ENCODE peak calls at places on chromosomes 12 and 14, in six cellular contexts. S is BE2C, L is breast epithelium, U is PC-9, P is heart left ventricle, F is GM23248. G is an unnamed sample. For H3K27me3, the result is how much of the 10 kb centered on the place peaks cover.

GRCh38 chr12:79327465-79327864 is 363.3 kb downstream of the PAWR start:
- DNase-seq in S (no peak), L (no peak), U (no peak), P (no peak), F (no peak), G (no peak)

GRCh38 chr12:111953455-111953854 is 59.5 kb downstream of the TMEM116 start:
- DNase-seq in S (no peak), L (no peak), U (no peak), P (no peak), F (no peak), G (no peak)

GRCh38 chr12:106840217-106840616 is 65.7 kb downstream of the RIC8B start:
- DNase-seq in S (no peak), L (no peak), U (peak), P (no peak), F (peak), G (peak)

GRCh38 chr12:109567967-109568366 is 5.3 kb downstream of the MMAB start:
- DNase-seq in S (no peak), L (no peak), U (no peak), P (no peak), F (no peak), G (no peak)

GRCh38 chr14:93332853-93333630 is at the start of gene BTBD7:
- DNase-seq in S (peak), L (peak), U (peak), P (peak), F (peak), G (peak)

GRCh38 chr12:4273651-4274395 is at the start of gene CCND2:
- DNase-seq in S (no peak), L (no peak), U (no peak), P (peak), F (peak), G (peak)

GRCh38 chr12:105279460-105280056 is 43.6 kb upstream of the APPL2 start:
- DNase-seq in S (peak), L (no peak), U (no peak), P (no peak), F (peak), G (peak)

GRCh38 chr12:131783915-131784541 is 44.2 kb upstream of the MMP17 start:
- DNase-seq in S (no peak), L (no peak), U (peak), P (no peak), F (peak), G (peak)

GRCh38 chr12:94872671-94873367 is 130.7 kb downstream of the NDUFA12 start:
- DNase-seq in S (no peak), L (no peak), U (no peak), P (no peak), F (no peak), G (peak)

GRCh38 chr12:42643881-42644579 is 54.5 kb upstream of the PRICKLE1 start:
- DNase-seq in S (no peak), L (no peak), U (peak), P (no peak), F (no peak), G (no peak)

GRCh38 chr12:1838994-1839365 is 18.6 kb downstream of the LRTM2 start:
- DNase-seq in S (no peak), L (no peak), U (no peak), P (no peak), F (no peak), G (no peak)

GRCh38 chr14:105849933-105850626 is 323.7 kb downstream of the TMEM121 start:
- DNase-seq in S (no peak), L (no peak), U (no peak), P (no peak), F (no peak), G (peak)

GRCh38 chr12:130254476-130255276 is 83.0 kb upstream of the PIWIL1 start:
- DNase-seq in S (no peak), L (no peak), U (no peak), P (no peak), F (no peak), G (no peak)

GRCh38 chr14:24673059-24673458 is 39.1 kb upstream of the GZMB start:
- DNase-seq in S (no peak), L (no peak), U (no peak), P (no peak), F (no peak), G (no peak)

GRCh38 chr14:33165926-33166289 is 227.2 kb downstream of the NPAS3 start:
- DNase-seq in S (no peak), L (no peak), U (no peak), P (no peak), F (no peak), G (no peak)

GRCh38 chr12:64256166-64256800 is 34.2 kb upstream of the KICS2 start:
- DNase-seq in S (no peak), L (no peak), U (no peak), P (no peak), F (peak), G (peak)

GRCh38 chr14:98742001-98742400 is 530.0 kb downstream of the BCL11B start:
- DNase-seq in S (no peak), L (no peak), U (no peak), P (no peak), F (no peak), G (no peak)

GRCh38 chr14:64971452-64971889 is 665 bp downstream of the RAB15 start:
- DNase-seq in S (no peak), L (no peak), U (no peak), P (no peak), F (no peak), G (peak)

GRCh38 chr12:128951448-128951847 is 98.2 kb downstream of the GLT1D1 start:
- DNase-seq in S (no peak), L (no peak), U (no peak), P (no peak), F (no peak), G (no peak)

GRCh38 chr12:107092669-107093546 is 441 bp downstream of the CRY1 start:
- DNase-seq in S (peak), L (peak), U (peak), P (no peak), F (peak), G (peak)

GRCh38 chr14:57865450-57866198 is at the start of gene SLC35F4:
- DNase-seq in S (peak), L (no peak), U (no peak), P (peak), F (peak), G (peak)

GRCh38 chr12:96466939-96467751 is 22.2 kb upstream of the CFAP54 start:
- DNase-seq in S (no peak), L (no peak), U (peak), P (no peak), F (peak), G (no peak)

GRCh38 chr12:49807991-49808580 is 20.1 kb downstream of the NCKAP5L start:
- DNase-seq in S (no peak), L (peak), U (no peak), P (no peak), F (no peak), G (peak)

GRCh38 chr12:114674201-114675047 is 9.6 kb downstream of the TBX3 start:
- DNase-seq in S (peak), L (no peak), U (no peak), P (no peak), F (no peak), G (peak)

GRCh38 chr12:101941306-101942000 is 64.1 kb downstream of the DRAM1 start:
- DNase-seq in S (no peak), L (no peak), U (no peak), P (no peak), F (peak), G (no peak)

GRCh38 chr14:58969951-58970751 is 218.3 kb upstream of the DAAM1 start:
- DNase-seq in S (no peak), L (no peak), U (no peak), P (no peak), F (no peak), G (peak)

GRCh38 chr12:41365653-41366131 is 177.6 kb downstream of the PDZRN4 start:
- DNase-seq in S (no peak), L (no peak), U (no peak), P (no peak), F (no peak), G (no peak)

GRCh38 chr14:67674480-67675218 is at the start of gene VTI1B:
- DNase-seq in S (peak), L (peak), U (peak), P (peak), F (peak), G (peak)

GRCh38 chr14:104107611-104108569 is 22.4 kb downstream of the ASPG start:
- DNase-seq in S (peak), L (peak), U (no peak), P (peak), F (peak), G (peak)

GRCh38 chr12:124588689-124589318 is 21.4 kb upstream of the NCOR2 start:
- DNase-seq in S (no peak), L (no peak), U (no peak), P (peak), F (peak), G (no peak)

GRCh38 chr12:49658276-49658675 is 34.9 kb downstream of the PRPF40B start:
- DNase-seq in S (no peak), L (no peak), U (no peak), P (no peak), F (no peak), G (no peak)

GRCh38 chr12:100868487-100868886 is 73.9 kb downstream of the ANO4 start:
- DNase-seq in S (no peak), L (no peak), U (no peak), P (no peak), F (peak), G (no peak)

GRCh38 chr14:58780595-58780994 is 142.8 kb downstream of the DACT1 start:
- DNase-seq in S (no peak), L (no peak), U (no peak), P (no peak), F (no peak), G (no peak)

GRCh38 chr12:101064721-101065120 is 145.3 kb downstream of the SLC5A8 start:
- DNase-seq in S (no peak), L (no peak), U (no peak), P (no peak), F (no peak), G (no peak)

GRCh38 chr14:24392327-24393098 is 6.3 kb upstream of the NYNRIN start:
- DNase-seq in S (no peak), L (no peak), U (peak), P (no peak), F (peak), G (peak)

DNA sequence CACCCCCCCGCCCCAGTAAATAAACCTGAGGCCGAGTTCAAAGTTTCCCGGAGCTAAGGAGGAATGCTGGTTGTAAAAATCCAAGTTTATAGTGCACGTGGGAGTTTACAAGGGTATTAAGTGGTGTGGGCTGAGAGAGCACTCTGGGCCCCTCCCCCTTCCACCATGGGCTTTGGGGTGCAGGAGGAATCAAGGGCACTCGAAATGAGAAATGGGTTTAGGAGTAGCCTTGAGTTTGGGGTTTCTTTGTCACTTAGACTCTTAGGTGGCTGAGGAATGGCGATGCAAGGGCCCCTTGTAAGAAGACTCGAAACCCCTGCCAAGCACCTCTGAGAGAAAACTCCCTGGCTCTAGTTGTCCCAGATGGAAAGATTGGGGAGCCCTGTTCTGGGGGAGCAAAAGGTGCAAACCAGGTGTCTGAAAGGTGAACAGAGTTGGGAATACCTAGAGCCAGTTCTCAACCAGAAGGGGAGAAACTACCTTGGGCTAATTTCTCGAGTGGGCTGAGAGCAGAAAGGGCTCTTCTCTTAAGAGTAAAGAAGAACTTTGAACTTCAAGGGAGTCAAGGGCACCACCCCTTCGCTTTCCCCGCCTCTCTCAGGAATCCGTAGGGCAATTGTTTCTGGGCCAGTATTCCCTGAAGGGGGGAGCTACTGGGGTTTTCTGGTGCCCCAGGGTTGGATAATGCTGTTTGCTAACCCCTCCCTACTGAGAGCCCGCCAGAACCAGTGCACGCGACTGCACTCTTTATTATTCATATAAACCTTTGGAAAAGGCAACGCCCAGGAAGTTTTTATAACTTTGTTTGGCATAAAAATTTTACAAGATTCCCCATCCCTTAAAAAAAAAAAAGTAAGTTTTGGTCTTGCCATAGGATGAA is 4.0 kb upstream of the HOTAIR start:
- DNase-seq in S (no peak), L (no peak), U (no peak), P (no peak), F (no peak), G (no peak)
- H3K27me3 ChIP-seq in S (under half), L (under half), U (under half), P (half or more), F (half or more), G (half or more)

DNA sequence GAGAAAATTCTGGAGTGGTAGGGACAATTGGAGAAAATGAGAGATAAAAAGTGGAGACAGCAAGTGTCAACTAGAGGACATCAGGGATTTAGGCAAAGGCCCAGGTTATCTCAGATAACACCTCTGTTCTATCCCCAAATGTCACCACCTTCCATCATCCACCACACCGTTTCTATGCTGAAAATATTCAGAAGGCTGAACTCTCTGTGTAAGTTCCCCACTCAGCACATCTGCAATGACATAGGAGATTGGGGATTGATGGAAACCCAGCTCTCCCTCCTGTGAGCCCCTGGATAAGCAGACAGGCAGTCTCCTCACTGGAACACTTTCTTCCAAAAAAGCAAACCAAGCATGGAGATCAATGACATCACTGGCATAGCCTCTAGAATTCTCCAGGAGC is 5.6 kb upstream of the OR10P1 start:
- DNase-seq in S (no peak), L (no peak), U (no peak), P (no peak), F (no peak), G (no peak)
- H3K27me3 ChIP-seq in S (under half), L (under half), U (half or more), P (under half), F (under half), G (under half)

DNA sequence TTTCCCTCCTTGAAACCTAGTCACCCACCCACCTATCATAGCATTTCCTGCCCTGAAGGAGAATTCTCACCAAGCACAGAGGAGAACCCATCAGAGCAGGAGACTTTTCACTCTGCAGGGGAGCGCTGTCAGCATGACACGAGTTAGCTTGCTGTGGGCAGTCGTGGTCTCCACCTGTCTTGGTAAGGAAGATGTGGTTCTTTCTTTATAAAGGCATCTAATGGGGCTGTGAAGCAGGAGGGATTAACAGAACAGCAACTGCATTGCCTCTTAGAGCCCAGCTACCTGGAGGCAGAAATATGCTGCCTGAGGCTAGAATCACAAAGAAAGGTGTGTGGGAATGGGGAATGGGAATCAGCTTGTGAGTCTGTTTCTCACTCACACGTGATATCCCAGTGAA is 317.2 kb downstream of the DAD1 start:
- DNase-seq in S (no peak), L (no peak), U (no peak), P (no peak), F (no peak), G (no peak)
- H3K27me3 ChIP-seq in S (under half), L (under half), U (under half), P (under half), F (under half), G (under half)

GRCh38 chr14:74988993-74989392 is 13.7 kb upstream of the EIF2B2 start:
- DNase-seq in S (no peak), L (no peak), U (no peak), P (no peak), F (no peak), G (peak)
- H3K27me3 ChIP-seq in S (under half), L (under half), U (under half), P (under half), F (under half), G (under half)

DNA sequence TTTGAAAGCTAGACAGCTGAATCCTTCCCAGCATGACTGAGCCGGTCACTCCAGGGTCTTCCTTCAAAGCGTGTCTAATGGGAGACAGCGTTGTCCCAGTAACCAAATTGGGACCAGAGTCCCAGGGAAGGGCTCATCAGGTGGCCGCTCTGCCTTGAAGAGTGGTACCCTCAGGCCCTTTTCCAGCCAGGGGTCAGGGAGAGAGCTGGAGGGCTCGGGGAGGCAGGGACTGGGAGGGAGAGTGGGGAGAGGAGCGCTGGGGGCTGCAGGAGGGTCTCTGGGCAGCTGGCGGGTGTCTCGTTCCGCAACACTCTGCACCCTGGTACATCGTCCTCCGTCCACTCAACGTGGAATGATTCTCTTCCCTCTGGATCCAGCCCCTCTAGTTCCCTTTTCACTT is 1.6 kb upstream of the RTL1 start:
- DNase-seq in S (no peak), L (no peak), U (no peak), P (no peak), F (no peak), G (peak)
- H3K27me3 ChIP-seq in S (under half), L (under half), U (half or more), P (under half), F (under half), G (under half)

G was measured in H7.